ENCODE peak calls at places on chromosome 7, in ten cellular contexts. M is CD8-positive, alpha-beta T cell; A is prostate gland; P is tibial artery; C is cardiac muscle cell; Z is cardiac fibroblast; I is upper lobe of right lung; G is astrocyte of the spinal cord; W is lower lobe of right lung; T is spleen. K is an unnamed sample.

GRCh38 chr7:143299840-143300239 is 11.7 kb downstream of the CASP2 start:
- DNase-seq in M (peak), A (no peak), P (no peak), C (peak), Z (peak), I (no peak), G (no peak), W (no peak), T (no peak), K (no peak)

GRCh38 chr7:106462365-106462859 is 177.6 kb upstream of the NAMPT start:
- DNase-seq in M (no peak), A (no peak), P (no peak), C (peak), Z (peak), I (no peak), G (peak), W (no peak), T (no peak), K (no peak)

GRCh38 chr7:3272691-3273141 is 28.3 kb upstream of the SDK1 start:
- DNase-seq in M (no peak), A (no peak), P (no peak), C (no peak), Z (peak), I (no peak), G (peak), W (no peak), T (no peak), K (no peak)

GRCh38 chr7:80831996-80832395 is 86.9 kb downstream of the SEMA3C start:
- DNase-seq in M (no peak), A (no peak), P (no peak), C (peak), Z (peak), I (no peak), G (no peak), W (no peak), T (no peak), K (no peak)

GRCh38 chr7:27723086-27723485 is 16.9 kb upstream of the TAX1BP1 start:
- DNase-seq in M (no peak), A (no peak), P (no peak), C (no peak), Z (no peak), I (no peak), G (peak), W (no peak), T (no peak), K (no peak)

GRCh38 chr7:46282155-46282554 is 361.1 kb upstream of the IGFBP3 start:
- DNase-seq in M (no peak), A (no peak), P (no peak), C (no peak), Z (no peak), I (no peak), G (no peak), W (no peak), T (no peak), K (no peak)

GRCh38 chr7:39691821-39692220 is 68.4 kb downstream of the RALA start:
- DNase-seq in M (no peak), A (no peak), P (no peak), C (no peak), Z (peak), I (no peak), G (peak), W (no peak), T (no peak), K (peak)

GRCh38 chr7:40219917-40220316 is 85.1 kb downstream of the SUGCT start:
- DNase-seq in M (no peak), A (no peak), P (no peak), C (no peak), Z (peak), I (no peak), G (peak), W (no peak), T (no peak), K (no peak)

GRCh38 chr7:134845461-134845860 is 66.0 kb downstream of the CALD1 start:
- DNase-seq in M (no peak), A (no peak), P (no peak), C (no peak), Z (peak), I (no peak), G (no peak), W (no peak), T (no peak), K (no peak)

GRCh38 chr7:97819161-97819560 is 53.0 kb downstream of the ASNS start:
- DNase-seq in M (no peak), A (no peak), P (no peak), C (no peak), Z (no peak), I (no peak), G (no peak), W (no peak), T (no peak), K (no peak)

GRCh38 chr7:83119496-83119895 is 43.2 kb downstream of the PCLO start:
- DNase-seq in M (no peak), A (no peak), P (no peak), C (no peak), Z (no peak), I (no peak), G (peak), W (no peak), T (no peak), K (no peak)

GRCh38 chr7:716636-717035 is 9.9 kb upstream of the DNAAF5 start:
- DNase-seq in M (no peak), A (no peak), P (no peak), C (no peak), Z (no peak), I (no peak), G (no peak), W (peak), T (peak), K (no peak)

GRCh38 chr7:140673770-140674155 is 1.0 kb downstream of the ADCK2 start:
- DNase-seq in M (no peak), A (no peak), P (peak), C (no peak), Z (no peak), I (no peak), G (no peak), W (no peak), T (no peak), K (no peak)

GRCh38 chr7:12596225-12596790 is 25.8 kb downstream of the SCIN start:
- DNase-seq in M (no peak), A (no peak), P (no peak), C (no peak), Z (no peak), I (no peak), G (no peak), W (no peak), T (no peak), K (no peak)

GRCh38 chr7:75639071-75639892 is 99.5 kb downstream of the HIP1 start:
- DNase-seq in M (peak), A (no peak), P (no peak), C (peak), Z (peak), I (peak), G (peak), W (peak), T (peak), K (no peak)

GRCh38 chr7:93973134-93973533 is 31.0 kb downstream of the BET1 start:
- DNase-seq in M (no peak), A (no peak), P (no peak), C (no peak), Z (peak), I (no peak), G (peak), W (no peak), T (no peak), K (no peak)

GRCh38 chr7:2477447-2478386 is 1.5 kb upstream of the GRIFIN start:
- DNase-seq in M (peak), A (peak), P (peak), C (peak), Z (peak), I (peak), G (peak), W (peak), T (peak), K (no peak)

GRCh38 chr7:66682350-66683093 is 53.8 kb downstream of the KCTD7 start:
- DNase-seq in M (no peak), A (no peak), P (no peak), C (peak), Z (peak), I (no peak), G (no peak), W (peak), T (no peak), K (no peak)

GRCh38 chr7:133545613-133546012 is 292.7 kb downstream of the EXOC4 start:
- DNase-seq in M (no peak), A (no peak), P (no peak), C (no peak), Z (peak), I (no peak), G (peak), W (no peak), T (no peak), K (no peak)

GRCh38 chr7:78151229-78151628 is 352.7 kb downstream of the PHTF2 start:
- DNase-seq in M (no peak), A (no peak), P (no peak), C (no peak), Z (peak), I (no peak), G (peak), W (no peak), T (no peak), K (peak)

GRCh38 chr7:80682744-80683143 is 44.3 kb downstream of the CD36 start:
- DNase-seq in M (no peak), A (no peak), P (no peak), C (no peak), Z (no peak), I (no peak), G (no peak), W (no peak), T (no peak), K (no peak)

GRCh38 chr7:94417921-94418320 is 23.2 kb downstream of the COL1A2 start:
- DNase-seq in M (no peak), A (no peak), P (no peak), C (no peak), Z (peak), I (no peak), G (no peak), W (no peak), T (no peak), K (no peak)

DNA sequence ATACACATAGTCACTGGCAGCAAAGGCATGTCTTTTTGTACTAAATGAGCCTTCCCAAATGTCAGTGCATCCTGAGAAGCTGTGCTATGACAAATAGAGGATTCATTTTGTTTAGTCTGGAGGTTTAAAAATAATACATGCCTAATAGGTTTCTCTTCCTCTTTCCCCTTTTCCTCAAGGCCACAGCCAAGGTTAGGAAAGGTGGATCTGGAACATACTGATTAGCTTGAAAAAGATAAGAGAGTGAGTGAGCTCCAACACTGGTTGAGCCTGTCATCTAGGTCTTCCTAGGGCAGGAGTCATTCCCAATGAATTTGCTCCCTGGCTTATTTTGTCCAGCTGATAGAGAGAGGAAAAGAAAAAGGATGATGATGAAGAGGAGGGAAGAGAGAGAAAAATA is 14.4 kb upstream of the SP4 start:
- DNase-seq in M (no peak), A (no peak), P (no peak), C (no peak), Z (no peak), I (no peak), G (no peak), W (no peak), T (no peak), K (no peak)
- H3K4me3 ChIP-seq in M (no peak), A (no peak), P (no peak), C (no peak), Z (no peak), I (no peak), G (no peak), W (no peak), T (no peak), K (no peak)

GRCh38 chr7:146655928-146656797 is 539.6 kb downstream of the CNTNAP2 start:
- DNase-seq in M (no peak), A (no peak), P (no peak), C (no peak), Z (no peak), I (no peak), G (no peak), W (no peak), T (no peak), K (no peak)

GRCh38 chr7:146656988-146657387 is 540.4 kb downstream of the CNTNAP2 start:
- DNase-seq in M (no peak), A (no peak), P (no peak), C (no peak), Z (no peak), I (no peak), G (no peak), W (no peak), T (no peak), K (no peak)

GRCh38 chr7:146660839-146661238 is 544.2 kb downstream of the CNTNAP2 start:
- DNase-seq in M (no peak), A (no peak), P (no peak), C (peak), Z (no peak), I (no peak), G (no peak), W (no peak), T (no peak), K (no peak)

GRCh38 chr7:146659732-146660131 is 543.1 kb downstream of the CNTNAP2 start:
- DNase-seq in M (no peak), A (no peak), P (no peak), C (no peak), Z (no peak), I (no peak), G (no peak), W (no peak), T (no peak), K (no peak)

DNA sequence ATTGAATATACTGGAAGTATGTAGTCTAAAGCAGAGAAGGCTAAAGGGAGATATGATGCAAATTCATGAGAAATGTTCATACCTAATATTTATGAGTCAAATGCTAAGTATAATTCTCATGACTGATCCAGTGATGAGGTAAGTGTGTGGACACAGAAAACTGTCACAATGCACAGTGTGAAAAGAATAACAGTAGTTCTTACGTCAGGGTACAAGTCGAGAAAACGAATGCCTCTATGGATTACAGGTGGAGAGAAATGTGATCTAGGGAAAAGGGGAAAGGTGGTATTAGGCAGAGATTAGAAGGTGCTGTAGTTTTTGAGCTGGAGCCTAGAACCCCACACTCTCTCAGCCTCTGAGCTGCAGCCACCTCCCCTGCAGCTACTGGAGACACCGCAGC is 542.0 kb downstream of the CNTNAP2 start:
- DNase-seq in M (no peak), A (no peak), P (no peak), C (no peak), Z (no peak), I (no peak), G (peak), W (no peak), T (no peak), K (no peak)
- TF ChIP-seq CTCF in M (no peak), A (no peak), P (no peak), C (no peak), Z (no peak), I (no peak), G (no peak), W (no peak), T (no peak), K (no peak)

GRCh38 chr7:100584046-100584676 is 1.8 kb downstream of the LRCH4 start:
- DNase-seq in M (no peak), A (no peak), P (no peak), C (no peak), Z (peak), I (no peak), G (peak), W (peak), T (peak), K (no peak)

GRCh38 chr7:100582650-100583049 is 3.3 kb downstream of the LRCH4 start:
- DNase-seq in M (no peak), A (no peak), P (no peak), C (no peak), Z (no peak), I (no peak), G (no peak), W (peak), T (peak), K (no peak)

GRCh38 chr7:100584677-100585510 is 1.0 kb downstream of the LRCH4 start:
- DNase-seq in M (no peak), A (no peak), P (no peak), C (peak), Z (peak), I (peak), G (peak), W (peak), T (peak), K (peak)

GRCh38 chr7:100582041-100582579 is 3.8 kb downstream of the LRCH4 start:
- DNase-seq in M (no peak), A (peak), P (no peak), C (no peak), Z (no peak), I (peak), G (no peak), W (peak), T (peak), K (no peak)

GRCh38 chr7:100583132-100584045 is 2.5 kb downstream of the LRCH4 start:
- DNase-seq in M (peak), A (peak), P (peak), C (peak), Z (peak), I (peak), G (peak), W (peak), T (peak), K (no peak)
- H3K4me3 ChIP-seq in M (peak), A (peak), P (peak), C (no peak), Z (peak), I (peak), G (peak), W (peak), T (peak), K (no peak)

DNA sequence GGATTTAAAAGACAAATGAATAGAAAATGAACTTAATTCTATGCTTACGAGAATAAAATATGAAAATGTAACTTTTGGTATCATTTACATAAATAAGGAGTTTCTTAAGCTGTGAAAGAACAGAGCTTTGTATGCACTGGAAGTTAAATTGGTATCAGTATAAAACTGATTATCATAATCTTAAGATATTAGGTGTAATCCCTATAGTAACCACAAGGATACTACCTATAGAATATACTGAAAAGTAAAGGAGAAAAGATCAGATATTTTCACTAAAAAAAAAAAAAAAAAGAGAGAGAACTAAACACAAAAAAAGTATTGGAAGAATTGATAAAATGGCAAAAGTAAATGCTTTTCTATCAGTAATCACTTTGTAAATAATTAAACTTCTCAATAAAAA is 100.1 kb downstream of the TWIST1 start:
- DNase-seq in M (no peak), A (no peak), P (no peak), C (no peak), Z (no peak), I (no peak), G (no peak), W (no peak), T (no peak), K (no peak)
- TF ChIP-seq CTCF in M (no peak), A (no peak), P (no peak), C (no peak), Z (peak), I (no peak), G (no peak), W (no peak), T (no peak), K (no peak)

DNA sequence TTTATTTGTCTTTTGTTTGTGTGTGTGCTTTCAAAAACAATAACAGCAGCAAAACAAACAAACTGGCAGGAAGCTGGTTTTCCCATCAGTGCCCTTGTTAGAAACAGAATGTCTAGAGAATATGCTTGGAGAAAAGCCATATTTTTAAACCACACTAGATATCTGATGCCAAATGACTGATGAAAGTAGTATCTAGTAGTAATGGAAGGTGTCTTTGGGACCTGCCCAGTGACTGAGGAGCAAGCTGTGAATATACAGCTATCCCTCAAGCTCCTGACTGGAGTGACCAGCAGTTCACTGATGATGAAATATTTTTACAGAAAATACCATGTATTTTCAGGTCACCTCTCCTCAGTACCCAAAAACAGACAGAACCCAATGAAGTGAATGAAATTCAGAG is 956 bp downstream of the PDE1C start:
- DNase-seq in M (no peak), A (no peak), P (no peak), C (no peak), Z (no peak), I (no peak), G (no peak), W (no peak), T (no peak), K (no peak)
- H3K4me3 ChIP-seq in M (no peak), A (no peak), P (peak), C (no peak), Z (no peak), I (peak), G (peak), W (peak), T (no peak), K (peak)

GRCh38 chr7:138472292-138473079 is 12.4 kb downstream of the TRIM24 start:
- DNase-seq in M (no peak), A (no peak), P (no peak), C (no peak), Z (no peak), I (no peak), G (no peak), W (no peak), T (no peak), K (no peak)

GRCh38 chr7:138477581-138477980 is 17.5 kb downstream of the TRIM24 start:
- DNase-seq in M (no peak), A (no peak), P (no peak), C (no peak), Z (no peak), I (no peak), G (peak), W (no peak), T (no peak), K (no peak)

GRCh38 chr7:138477081-138477578 is 17.1 kb downstream of the TRIM24 start:
- DNase-seq in M (no peak), A (no peak), P (no peak), C (no peak), Z (no peak), I (no peak), G (no peak), W (no peak), T (no peak), K (no peak)

GRCh38 chr7:138478499-138478908 is 18.4 kb downstream of the TRIM24 start:
- DNase-seq in M (no peak), A (no peak), P (no peak), C (no peak), Z (no peak), I (no peak), G (peak), W (no peak), T (no peak), K (no peak)

GRCh38 chr7:138475377-138475776 is 15.3 kb downstream of the TRIM24 start:
- DNase-seq in M (no peak), A (no peak), P (no peak), C (no peak), Z (no peak), I (no peak), G (no peak), W (no peak), T (no peak), K (no peak)
- TF ChIP-seq CTCF in M (no peak), A (no peak), P (no peak), C (no peak), Z (no peak), I (no peak), G (no peak), W (no peak), T (no peak), K (no peak)

GRCh38 chr7:73623798-73624668 is at the start of gene MLXIPL:
- DNase-seq in M (peak), A (peak), P (peak), C (peak), Z (peak), I (peak), G (peak), W (peak), T (peak), K (no peak)

GRCh38 chr7:73621168-73622063 is 2.9 kb downstream of the MLXIPL start:
- DNase-seq in M (no peak), A (no peak), P (no peak), C (no peak), Z (no peak), I (no peak), G (no peak), W (no peak), T (no peak), K (no peak)

GRCh38 chr7:73622527-73622908 is 1.8 kb downstream of the MLXIPL start:
- DNase-seq in M (no peak), A (no peak), P (no peak), C (no peak), Z (no peak), I (no peak), G (no peak), W (no peak), T (no peak), K (no peak)

GRCh38 chr7:73624669-73625001 is 313 bp upstream of the MLXIPL start:
- DNase-seq in M (no peak), A (no peak), P (no peak), C (no peak), Z (no peak), I (no peak), G (no peak), W (no peak), T (no peak), K (no peak)

GRCh38 chr7:73622909-73623797 is 1.2 kb downstream of the MLXIPL start:
- DNase-seq in M (no peak), A (no peak), P (peak), C (peak), Z (no peak), I (peak), G (no peak), W (peak), T (no peak), K (no peak)
- H3K4me3 ChIP-seq in M (no peak), A (peak), P (peak), C (no peak), Z (no peak), I (peak), G (no peak), W (peak), T (no peak), K (no peak)

K was measured in AG09309.